ENCODE peak calls at places on chromosomes 2 and 18, in nine cellular contexts. X, K, V, A, Y, N, D, Z and S are unnamed samples. For H3K36me3, the result is how much of the 10 kb centered on the place peaks cover.

GRCh38 chr2:105329197-105329554 is 359 bp downstream of the TGFBRAP1 start:
- DNase-seq in X (peak), K (peak), V (no peak), A (peak), Y (peak), N (no peak), D (peak), Z (no peak), S (no peak)

GRCh38 chr2:218282173-218282991 is 9.9 kb downstream of the TMBIM1 start:
- DNase-seq in X (peak), K (no peak), V (no peak), A (no peak), Y (no peak), N (peak), D (no peak), Z (peak), S (peak)

GRCh38 chr2:105644174-105644980 is 100.3 kb upstream of the NCK2 start:
- DNase-seq in X (peak), K (no peak), V (no peak), A (no peak), Y (peak), N (peak), D (no peak), Z (peak), S (no peak)

GRCh38 chr18:11268691-11269686 is 119.6 kb upstream of the PIEZO2 start:
- DNase-seq in X (peak), K (no peak), V (no peak), A (no peak), Y (no peak), N (no peak), D (no peak), Z (no peak), S (peak)

GRCh38 chr2:220687231-220687843 is 884.8 kb downstream of the EPHA4 start:
- DNase-seq in X (peak), K (peak), V (peak), A (peak), Y (peak), N (peak), D (peak), Z (peak), S (peak)

GRCh38 chr18:9612989-9613388 is 1.4 kb downstream of the PPP4R1 start:
- DNase-seq in X (no peak), K (no peak), V (no peak), A (no peak), Y (no peak), N (no peak), D (peak), Z (no peak), S (no peak)

GRCh38 chr2:36468463-36469266 is 113.1 kb downstream of the CRIM1 start:
- DNase-seq in X (peak), K (no peak), V (no peak), A (no peak), Y (no peak), N (peak), D (no peak), Z (no peak), S (no peak)

GRCh38 chr2:86297382-86298147 is 39.9 kb downstream of the REEP1 start:
- DNase-seq in X (peak), K (peak), V (no peak), A (no peak), Y (no peak), N (no peak), D (peak), Z (no peak), S (no peak)

GRCh38 chr2:231469568-231469920 is 5.3 kb upstream of the NCL start:
- DNase-seq in X (no peak), K (no peak), V (no peak), A (no peak), Y (no peak), N (no peak), D (no peak), Z (no peak), S (no peak)

GRCh38 chr2:146701183-146701582 is 1143.6 kb upstream of the ACVR2A start:
- DNase-seq in X (no peak), K (peak), V (no peak), A (no peak), Y (no peak), N (no peak), D (peak), Z (no peak), S (no peak)

GRCh38 chr2:226426292-226426736 is 373.3 kb downstream of the IRS1 start:
- DNase-seq in X (peak), K (no peak), V (no peak), A (no peak), Y (peak), N (peak), D (no peak), Z (peak), S (no peak)

GRCh38 chr2:64922482-64923384 is 66.5 kb upstream of the SLC1A4 start:
- DNase-seq in X (no peak), K (peak), V (no peak), A (no peak), Y (peak), N (no peak), D (peak), Z (no peak), S (no peak)

GRCh38 chr2:231701456-231702373 is 6.6 kb upstream of the PTMA start:
- DNase-seq in X (peak), K (no peak), V (no peak), A (no peak), Y (peak), N (peak), D (no peak), Z (peak), S (peak)

GRCh38 chr2:70440621-70441020 is 113.0 kb downstream of the TGFA start:
- DNase-seq in X (no peak), K (no peak), V (no peak), A (peak), Y (no peak), N (no peak), D (no peak), Z (no peak), S (no peak)

GRCh38 chr2:222298311-222299150 is at the start of gene PAX3:
- DNase-seq in X (no peak), K (no peak), V (no peak), A (no peak), Y (no peak), N (peak), D (no peak), Z (no peak), S (no peak)

GRCh38 chr2:29120846-29121245 is 5.6 kb downstream of the CLIP4 start:
- DNase-seq in X (no peak), K (no peak), V (no peak), A (no peak), Y (no peak), N (no peak), D (no peak), Z (no peak), S (no peak)

GRCh38 chr2:136935119-136935518 is 169.8 kb downstream of the THSD7B start:
- DNase-seq in X (no peak), K (no peak), V (no peak), A (no peak), Y (no peak), N (no peak), D (no peak), Z (no peak), S (no peak)

GRCh38 chr18:477565-477964 is 22.9 kb downstream of the COLEC12 start:
- DNase-seq in X (no peak), K (peak), V (no peak), A (peak), Y (peak), N (no peak), D (peak), Z (no peak), S (no peak)

GRCh38 chr18:49368161-49368875 is 92.1 kb downstream of the DYM start:
- DNase-seq in X (no peak), K (no peak), V (no peak), A (no peak), Y (no peak), N (no peak), D (no peak), Z (no peak), S (no peak)

GRCh38 chr18:64566461-64566860 is 417.6 kb upstream of the LINC00305 start:
- DNase-seq in X (no peak), K (no peak), V (no peak), A (no peak), Y (no peak), N (no peak), D (no peak), Z (no peak), S (no peak)

GRCh38 chr2:60880633-60880987 is 764 bp upstream of the REL start:
- DNase-seq in X (peak), K (no peak), V (peak), A (no peak), Y (no peak), N (no peak), D (no peak), Z (no peak), S (no peak)

GRCh38 chr2:25417715-25418369 is 76.1 kb upstream of the DNMT3A start:
- DNase-seq in X (no peak), K (peak), V (no peak), A (no peak), Y (no peak), N (no peak), D (peak), Z (no peak), S (no peak)

GRCh38 chr2:45450633-45451032 is 160.4 kb downstream of the SRBD1 start:
- DNase-seq in X (no peak), K (no peak), V (no peak), A (no peak), Y (no peak), N (peak), D (no peak), Z (no peak), S (no peak)

GRCh38 chr2:29977284-29977683 is 55.9 kb upstream of the ALK start:
- DNase-seq in X (no peak), K (no peak), V (no peak), A (no peak), Y (no peak), N (no peak), D (no peak), Z (no peak), S (no peak)

GRCh38 chr2:14826518-14826917 is 194.0 kb downstream of the LRATD1 start:
- DNase-seq in X (peak), K (no peak), V (no peak), A (no peak), Y (no peak), N (no peak), D (no peak), Z (no peak), S (no peak)

GRCh38 chr2:144914113-144914512 is 394.2 kb upstream of the ZEB2 start:
- DNase-seq in X (no peak), K (no peak), V (no peak), A (no peak), Y (no peak), N (no peak), D (no peak), Z (no peak), S (no peak)

GRCh38 chr18:46475367-46475752 is 181.7 kb downstream of the LOXHD1 start:
- DNase-seq in X (no peak), K (no peak), V (no peak), A (no peak), Y (no peak), N (no peak), D (no peak), Z (no peak), S (no peak)

GRCh38 chr2:275457-275856 is 10.7 kb downstream of the ACP1 start:
- DNase-seq in X (no peak), K (peak), V (no peak), A (no peak), Y (no peak), N (no peak), D (peak), Z (no peak), S (no peak)

GRCh38 chr2:39665811-39666488 is at the start of gene TMEM178A:
- DNase-seq in X (peak), K (no peak), V (no peak), A (no peak), Y (no peak), N (peak), D (no peak), Z (peak), S (peak)

GRCh38 chr2:81327916-81328315 is 1023.4 kb upstream of the LRRTM1 start:
- DNase-seq in X (no peak), K (no peak), V (no peak), A (no peak), Y (no peak), N (no peak), D (no peak), Z (no peak), S (no peak)

GRCh38 chr18:44679912-44680270 is 797 bp upstream of the SETBP1 start:
- DNase-seq in X (peak), K (peak), V (no peak), A (peak), Y (no peak), N (peak), D (peak), Z (peak), S (peak)

GRCh38 chr2:174925046-174925784 is 80.0 kb downstream of the CHN1 start:
- DNase-seq in X (no peak), K (no peak), V (no peak), A (no peak), Y (no peak), N (no peak), D (no peak), Z (no peak), S (no peak)

GRCh38 chr2:166044853-166045483 is 82.9 kb downstream of the SCN1A start:
- DNase-seq in X (no peak), K (no peak), V (no peak), A (no peak), Y (no peak), N (no peak), D (no peak), Z (no peak), S (no peak)
- H3K4me2 ChIP-seq in X (no peak), K (no peak), V (no peak), A (no peak), Y (no peak), N (no peak), D (no peak), Z (no peak), S (no peak)

GRCh38 chr2:240765007-240765406 is 55.0 kb downstream of the KIF1A start:
- DNase-seq in X (peak), K (no peak), V (no peak), A (no peak), Y (no peak), N (no peak), D (no peak), Z (no peak), S (no peak)
- H3K36me3 ChIP-seq in X (under half), K (under half), V (half or more), A (under half), Y (under half), N (under half), D (under half), Z (under half), S (under half)

GRCh38 chr2:149928026-149928425 is 340.5 kb upstream of the MMADHC start:
- DNase-seq in X (no peak), K (no peak), V (no peak), A (no peak), Y (no peak), N (no peak), D (no peak), Z (no peak), S (no peak)
- H3K4me2 ChIP-seq in X (no peak), K (no peak), V (no peak), A (no peak), Y (no peak), N (no peak), D (no peak), Z (no peak), S (no peak)

GRCh38 chr2:99420751-99421299 is 69.0 kb downstream of the REV1 start:
- DNase-seq in X (peak), K (peak), V (no peak), A (no peak), Y (no peak), N (peak), D (no peak), Z (peak), S (no peak)
- H3K36me3 ChIP-seq in X (under half), K (half or more), V (under half), A (under half), Y (half or more), N (under half), D (half or more), Z (under half), S (under half)

DNA sequence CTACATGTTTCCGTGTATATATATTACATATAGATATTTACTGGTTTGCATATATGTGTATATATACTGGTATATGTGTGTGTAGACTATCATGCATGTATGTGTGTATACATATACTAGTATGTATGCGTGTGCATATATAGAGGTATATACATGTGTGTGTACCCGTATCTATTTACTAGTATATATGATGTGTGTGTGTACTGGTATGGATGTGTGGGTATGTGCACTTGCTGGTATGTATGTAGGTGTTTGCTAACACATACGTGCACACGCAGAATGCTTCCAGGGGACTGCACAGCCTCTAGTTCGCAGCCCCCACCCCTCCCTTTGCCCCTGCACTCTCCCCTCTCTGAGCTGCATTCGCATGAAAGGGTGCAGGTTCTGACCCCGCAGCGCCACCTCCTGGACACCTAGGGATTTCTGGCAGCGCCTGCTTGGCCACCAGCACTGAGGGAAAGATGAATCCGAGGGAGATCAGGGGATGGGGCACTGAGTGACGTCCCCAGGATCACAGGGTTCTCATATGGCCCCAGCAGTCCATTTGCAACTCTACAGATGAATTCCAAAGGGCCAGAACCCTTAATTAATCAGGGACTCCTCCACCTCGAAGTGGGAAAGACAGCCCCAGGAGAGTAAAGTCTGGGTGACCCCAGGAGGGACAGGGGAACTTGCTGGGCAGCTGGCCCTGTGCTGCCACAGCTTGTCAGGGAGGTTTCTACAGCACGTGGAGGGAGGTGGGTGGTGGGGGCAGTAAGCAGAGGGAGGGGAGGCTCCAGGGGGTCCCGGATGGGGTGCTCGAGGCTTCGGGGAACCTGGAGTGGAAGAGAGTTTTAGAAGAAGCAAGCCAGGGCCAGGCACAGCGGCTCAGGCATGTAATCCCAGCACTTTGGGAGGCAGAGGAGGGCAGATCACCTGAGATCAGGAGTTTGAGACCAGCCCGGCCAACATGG is 66.8 kb upstream of the ASAP2 start:
- DNase-seq in X (peak), K (peak), V (peak), A (peak), Y (peak), N (peak), D (peak), Z (peak), S (peak)
- H3K4me2 ChIP-seq in X (no peak), K (no peak), V (no peak), A (no peak), Y (peak), N (no peak), D (no peak), Z (no peak), S (no peak)

GRCh38 chr2:216194013-216194412 is 84.9 kb downstream of the XRCC5 start:
- DNase-seq in X (no peak), K (no peak), V (no peak), A (no peak), Y (no peak), N (no peak), D (no peak), Z (no peak), S (no peak)

GRCh38 chr2:216192181-216192580 is 83.0 kb downstream of the XRCC5 start:
- DNase-seq in X (no peak), K (no peak), V (no peak), A (no peak), Y (no peak), N (no peak), D (no peak), Z (no peak), S (no peak)

GRCh38 chr2:216194561-216194960 is 85.4 kb downstream of the XRCC5 start:
- DNase-seq in X (no peak), K (no peak), V (no peak), A (no peak), Y (no peak), N (no peak), D (no peak), Z (no peak), S (no peak)

GRCh38 chr2:216195565-216195978 is 86.4 kb downstream of the XRCC5 start:
- DNase-seq in X (peak), K (no peak), V (no peak), A (no peak), Y (no peak), N (peak), D (no peak), Z (peak), S (no peak)

GRCh38 chr2:216192931-216193330 is 83.8 kb downstream of the XRCC5 start:
- DNase-seq in X (no peak), K (no peak), V (no peak), A (no peak), Y (no peak), N (no peak), D (no peak), Z (no peak), S (no peak)
- H3K36me3 ChIP-seq in X (under half), K (half or more), V (under half), A (under half), Y (half or more), N (under half), D (half or more), Z (under half), S (under half)